ENCODE peak calls at places on chromosomes 11 and 22, in five cellular contexts. One of them, this sample, is unnamed.
A peak's percentile ranks its signal among the peaks of the same experiment; 100 is the strongest.

GRCh38 chr22:28981818-28982499 is 79.7 kb downstream of the C22orf31 start:
- DNase-seq in H1: no peak
- DNase-seq in K562: no peak
- DNase-seq in GM12878: no peak
- DNase-seq in HepG2: peak; percentile 97
- DNase-seq in this sample: no peak

GRCh38 chr22:32723632-32724031 is 77.9 kb upstream of the TIMP3 start:
- DNase-seq in H1: no peak
- DNase-seq in K562: no peak
- DNase-seq in GM12878: peak; percentile 25
- DNase-seq in HepG2: no peak
- DNase-seq in this sample: no peak

GRCh38 chr11:65315866-65316233 is 1.2 kb downstream of the CDC42EP2 start:
- DNase-seq in H1: no peak
- DNase-seq in K562: no peak
- DNase-seq in GM12878: no peak
- DNase-seq in HepG2: no peak
- DNase-seq in this sample: no peak

GRCh38 chr11:61976420-61976800 is 9.0 kb upstream of the FTH1 start:
- DNase-seq in H1: no peak
- DNase-seq in K562: no peak
- DNase-seq in GM12878: no peak
- DNase-seq in HepG2: no peak
- DNase-seq in this sample: no peak

GRCh38 chr11:123797065-123797940 is 8.8 kb downstream of the OR6M1 start:
- DNase-seq in H1: no peak
- DNase-seq in K562: no peak
- DNase-seq in GM12878: no peak
- DNase-seq in HepG2: no peak
- DNase-seq in this sample: no peak

GRCh38 chr11:67606150-67606476 is 623 bp upstream of the NDUFV1 start:
- DNase-seq in H1: no peak
- DNase-seq in K562: no peak
- DNase-seq in GM12878: no peak
- DNase-seq in HepG2: no peak
- DNase-seq in this sample: no peak

GRCh38 chr11:70326365-70326803 is 55.9 kb downstream of the PPFIA1 start:
- DNase-seq in H1: no peak
- DNase-seq in K562: no peak
- DNase-seq in GM12878: no peak
- DNase-seq in HepG2: no peak
- DNase-seq in this sample: no peak

GRCh38 chr11:10605941-10606381 is 37.5 kb upstream of the LYVE1 start:
- DNase-seq in H1: no peak
- DNase-seq in K562: no peak
- DNase-seq in GM12878: no peak
- DNase-seq in HepG2: peak; percentile 8
- DNase-seq in this sample: peak; percentile 55

GRCh38 chr22:30826670-30827355 is 132.1 kb downstream of the OSBP2 start:
- DNase-seq in H1: peak; percentile 27
- DNase-seq in K562: no peak
- DNase-seq in GM12878: no peak
- DNase-seq in HepG2: no peak
- DNase-seq in this sample: no peak

GRCh38 chr11:2743427-2744110 is 43.8 kb upstream of the KCNQ1OT1 start:
- DNase-seq in H1: no peak
- DNase-seq in K562: no peak
- DNase-seq in GM12878: no peak
- DNase-seq in HepG2: no peak
- DNase-seq in this sample: no peak

GRCh38 chr22:34966980-34967379 is 99.0 kb upstream of the ISX start:
- DNase-seq in H1: no peak
- DNase-seq in K562: no peak
- DNase-seq in GM12878: no peak
- DNase-seq in HepG2: no peak
- DNase-seq in this sample: no peak

DNA sequence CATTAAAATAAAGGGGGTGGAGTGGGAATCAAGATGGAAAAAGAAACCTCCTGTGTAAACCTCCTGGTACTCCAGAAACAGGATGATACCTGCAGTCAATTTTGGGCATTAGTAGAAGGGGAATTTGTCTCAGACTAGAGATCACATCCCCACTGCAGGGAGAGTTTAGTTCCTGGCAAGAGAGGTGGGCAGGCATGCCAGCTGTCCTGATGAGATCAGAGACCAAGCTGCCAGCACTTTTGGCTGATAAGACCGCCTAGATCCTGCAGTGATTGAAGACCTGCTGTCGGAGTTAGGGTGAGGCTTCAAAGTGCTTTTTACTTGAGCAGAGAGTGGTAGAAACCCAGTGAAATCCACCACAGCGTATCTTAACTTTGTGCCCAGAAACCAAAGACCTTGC is 29.7 kb upstream of the NELL1 start:
- DNase-seq in H1: no peak
- DNase-seq in K562: no peak
- DNase-seq in GM12878: no peak
- DNase-seq in HepG2: no peak
- DNase-seq in this sample: no peak
- TF ChIP-seq CREB1 in H1: no peak
- TF ChIP-seq CREB1 in K562: no peak
- TF ChIP-seq CREB1 in GM12878: no peak
- TF ChIP-seq CREB1 in HepG2: no peak
- TF ChIP-seq CREB1 in this sample: no peak

GRCh38 chr11:126414615-126415014 is 59.1 kb downstream of the ST3GAL4 start:
- DNase-seq in H1: no peak
- DNase-seq in K562: no peak
- DNase-seq in GM12878: no peak
- DNase-seq in HepG2: no peak
- DNase-seq in this sample: no peak

GRCh38 chr11:126416542-126417090 is 61.1 kb downstream of the ST3GAL4 start:
- DNase-seq in H1: peak; percentile 63
- DNase-seq in K562: no peak
- DNase-seq in GM12878: peak; percentile 27
- DNase-seq in HepG2: no peak
- DNase-seq in this sample: peak; percentile 91

GRCh38 chr11:126413843-126414405 is 58.4 kb downstream of the ST3GAL4 start:
- DNase-seq in H1: no peak
- DNase-seq in K562: no peak
- DNase-seq in GM12878: no peak
- DNase-seq in HepG2: no peak
- DNase-seq in this sample: no peak

GRCh38 chr11:126415669-126416420 is 60.4 kb downstream of the ST3GAL4 start:
- DNase-seq in H1: no peak
- DNase-seq in K562: no peak
- DNase-seq in GM12878: no peak
- DNase-seq in HepG2: no peak
- DNase-seq in this sample: no peak

GRCh38 chr11:126415128-126415527 is 59.6 kb downstream of the ST3GAL4 start:
- DNase-seq in H1: no peak
- DNase-seq in K562: no peak
- DNase-seq in GM12878: no peak
- DNase-seq in HepG2: no peak
- DNase-seq in this sample: no peak
- H3K27ac ChIP-seq in H1: no peak overlapping the region
- H3K27ac ChIP-seq in K562: no peak overlapping the region
- H3K27ac ChIP-seq in GM12878: no peak overlapping the region
- H3K27ac ChIP-seq in HepG2: no peak overlapping the region
- H3K27ac ChIP-seq in this sample: no peak overlapping the region

GRCh38 chr11:75303544-75304224 is 47.8 kb downstream of the ARRB1 start:
- DNase-seq in H1: no peak
- DNase-seq in K562: no peak
- DNase-seq in GM12878: no peak
- DNase-seq in HepG2: no peak
- DNase-seq in this sample: no peak

GRCh38 chr11:75302346-75302745 is 49.1 kb downstream of the ARRB1 start:
- DNase-seq in H1: no peak
- DNase-seq in K562: no peak
- DNase-seq in GM12878: no peak
- DNase-seq in HepG2: no peak
- DNase-seq in this sample: no peak

GRCh38 chr11:75301602-75302345 is 49.7 kb downstream of the ARRB1 start:
- DNase-seq in H1: no peak
- DNase-seq in K562: no peak
- DNase-seq in GM12878: no peak
- DNase-seq in HepG2: no peak
- DNase-seq in this sample: no peak

GRCh38 chr11:75298191-75298590 is 53.3 kb downstream of the ARRB1 start:
- DNase-seq in H1: no peak
- DNase-seq in K562: no peak
- DNase-seq in GM12878: no peak
- DNase-seq in HepG2: no peak
- DNase-seq in this sample: no peak

GRCh38 chr11:75301131-75301530 is 50.3 kb downstream of the ARRB1 start:
- DNase-seq in H1: no peak
- DNase-seq in K562: no peak
- DNase-seq in GM12878: no peak
- DNase-seq in HepG2: no peak
- DNase-seq in this sample: no peak
- TF ChIP-seq CREB1 in H1: no peak
- TF ChIP-seq CREB1 in K562: no peak
- TF ChIP-seq CREB1 in GM12878: no peak
- TF ChIP-seq CREB1 in HepG2: no peak
- TF ChIP-seq CREB1 in this sample: no peak

DNA sequence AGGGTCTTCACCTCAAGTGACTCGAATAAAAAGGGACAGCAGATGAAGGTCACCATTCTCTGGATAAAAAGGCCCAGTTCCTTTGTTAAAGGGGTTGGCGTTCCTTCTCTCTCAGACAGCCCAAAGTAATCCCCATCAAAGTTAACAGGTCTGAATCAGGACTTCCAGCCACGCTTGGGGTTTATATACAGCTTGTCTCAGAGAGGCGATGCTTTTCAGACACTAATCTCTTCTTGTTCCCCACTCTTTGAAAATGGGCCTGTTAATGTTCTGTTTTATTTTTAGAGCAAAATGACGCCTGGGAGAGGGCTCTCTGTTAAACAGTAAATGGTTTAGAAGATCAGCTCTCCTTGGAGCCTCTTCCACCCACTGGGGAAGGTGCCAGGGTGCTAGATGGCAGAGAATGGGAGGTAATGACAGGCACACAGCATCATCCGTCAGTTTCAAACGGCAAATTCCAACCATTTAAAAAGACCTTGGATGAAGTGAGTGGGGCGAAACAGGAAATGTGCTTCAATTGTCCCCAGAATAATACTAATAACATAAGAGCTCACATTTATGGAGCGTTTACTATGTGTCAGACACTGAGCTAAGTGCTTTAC is 235.9 kb upstream of the NARS2 start:
- DNase-seq in H1: no peak
- DNase-seq in K562: no peak
- DNase-seq in GM12878: no peak
- DNase-seq in HepG2: no peak
- DNase-seq in this sample: no peak
- H3K27ac ChIP-seq in H1: no peak overlapping the region
- H3K27ac ChIP-seq in K562: no peak overlapping the region
- H3K27ac ChIP-seq in GM12878: no peak overlapping the region
- H3K27ac ChIP-seq in HepG2: no peak overlapping the region
- H3K27ac ChIP-seq in this sample: no peak overlapping the region

DNA sequence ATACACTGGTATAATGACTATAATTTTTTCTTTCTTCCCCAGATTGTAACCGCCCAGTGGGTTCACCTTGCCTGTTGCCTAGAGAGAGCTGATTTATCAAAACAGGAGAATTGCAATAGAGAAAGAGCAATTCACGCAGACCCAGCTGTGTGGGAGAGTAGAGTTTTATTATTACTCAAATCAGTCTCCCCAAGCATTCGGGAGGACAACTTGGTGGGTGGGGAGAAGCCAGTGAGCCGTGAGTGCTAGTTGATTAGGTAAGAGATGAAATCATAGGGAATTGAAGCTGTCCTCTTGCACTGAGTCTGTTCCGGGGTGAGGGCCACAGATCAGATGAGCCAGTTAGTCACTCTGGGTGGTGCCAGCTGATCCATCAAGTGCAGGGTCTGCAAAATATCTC is 73.2 kb downstream of the SLC35F2 start:
- DNase-seq in H1: peak; percentile 37
- DNase-seq in K562: no peak
- DNase-seq in GM12878: no peak
- DNase-seq in HepG2: no peak
- DNase-seq in this sample: no peak
- TF ChIP-seq CREB1 in H1: no peak
- TF ChIP-seq CREB1 in K562: no peak
- TF ChIP-seq CREB1 in GM12878: no peak
- TF ChIP-seq CREB1 in HepG2: no peak
- TF ChIP-seq CREB1 in this sample: no peak

GRCh38 chr11:119108857-119109221 is 1.7 kb downstream of the C2CD2L start:
- DNase-seq in H1: no peak
- DNase-seq in K562: no peak
- DNase-seq in GM12878: no peak
- DNase-seq in HepG2: peak; percentile 61
- DNase-seq in this sample: no peak

GRCh38 chr11:119109843-119110242 is 2.7 kb downstream of the C2CD2L start:
- DNase-seq in H1: no peak
- DNase-seq in K562: no peak
- DNase-seq in GM12878: no peak
- DNase-seq in HepG2: no peak
- DNase-seq in this sample: no peak

GRCh38 chr11:119108151-119108856 is 1.2 kb downstream of the C2CD2L start:
- DNase-seq in H1: peak; percentile 63
- DNase-seq in K562: peak; percentile 56
- DNase-seq in GM12878: no peak
- DNase-seq in HepG2: peak; percentile 73
- DNase-seq in this sample: peak; percentile 68

GRCh38 chr11:119107538-119108150 is 500 bp downstream of the C2CD2L start:
- DNase-seq in H1: no peak
- DNase-seq in K562: peak; percentile 16
- DNase-seq in GM12878: no peak
- DNase-seq in HepG2: no peak
- DNase-seq in this sample: no peak

GRCh38 chr11:119106564-119107537 is at the start of gene C2CD2L:
- DNase-seq in H1: peak; percentile 85
- DNase-seq in K562: peak; percentile 95
- DNase-seq in GM12878: peak; percentile 70
- DNase-seq in HepG2: peak; percentile 68
- DNase-seq in this sample: peak; percentile 95
- H3K27ac ChIP-seq in H1: no peak within 1 kb of the TSS
- H3K27ac ChIP-seq in K562: peak within 1 kb of the TSS; percentile 83
- H3K27ac ChIP-seq in GM12878: peak within 1 kb of the TSS; percentile 73
- H3K27ac ChIP-seq in HepG2: peak within 1 kb of the TSS; percentile 69
- H3K27ac ChIP-seq in this sample: no peak within 1 kb of the TSS

GRCh38 chr11:33376331-33377099 is 119.3 kb downstream of the HIPK3 start:
- DNase-seq in H1: peak; percentile 70
- DNase-seq in K562: no peak
- DNase-seq in GM12878: no peak
- DNase-seq in HepG2: no peak
- DNase-seq in this sample: peak; percentile 73
- TF ChIP-seq CREB1 in H1: no peak
- TF ChIP-seq CREB1 in K562: no peak
- TF ChIP-seq CREB1 in GM12878: no peak
- TF ChIP-seq CREB1 in HepG2: no peak
- TF ChIP-seq CREB1 in this sample: no peak

GRCh38 chr11:23010790-23011340 is 150.6 kb upstream of the CCDC179 start:
- DNase-seq in H1: no peak
- DNase-seq in K562: no peak
- DNase-seq in GM12878: no peak
- DNase-seq in HepG2: no peak
- DNase-seq in this sample: no peak
- H3K27ac ChIP-seq in H1: no peak overlapping the region
- H3K27ac ChIP-seq in K562: no peak overlapping the region
- H3K27ac ChIP-seq in GM12878: no peak overlapping the region
- H3K27ac ChIP-seq in HepG2: no peak overlapping the region
- H3K27ac ChIP-seq in this sample: no peak overlapping the region

This sample was measured in GM23338.